ENCODE peak calls at places on chromosomes 7 and 10, in six cellular contexts. E is coronary artery, P is uterus, N is AG09309, Q is psoas muscle, D is suprapubic skin. A is an unnamed sample.

GRCh38 chr10:119360181-119360921 is 153.0 kb downstream of the GRK5 start:
- DNase-seq in E (peak; percentile 71), D (no peak), N (no peak), P (no peak), Q (peak; percentile 66), A (no peak)

GRCh38 chr10:122279725-122280141 is 8.6 kb downstream of the BTBD16 start:
- DNase-seq in N (no peak), P (no peak), E (peak; percentile 67), D (no peak), Q (peak; percentile 70), A (peak; percentile 38)

GRCh38 chr7:105713488-105714465 is 132.5 kb upstream of the EFCAB10 start:
- DNase-seq in D (no peak), Q (no peak), E (no peak), N (peak; percentile 10), P (no peak), A (no peak)

GRCh38 chr7:69403169-69403568 is 195.1 kb upstream of the AUTS2 start:
- DNase-seq in N (no peak), D (no peak), Q (no peak), P (no peak), E (no peak), A (no peak)

GRCh38 chr7:47254081-47255006 is 327.6 kb downstream of the TNS3 start:
- DNase-seq in D (peak; percentile 90), Q (peak; percentile 95), E (peak; percentile 88), N (no peak), P (peak; percentile 83), A (peak; percentile 77)

GRCh38 chr10:3499120-3499519 is 285.9 kb downstream of the KLF6 start:
- DNase-seq in E (no peak), P (no peak), N (no peak), D (no peak), Q (no peak), A (no peak)

GRCh38 chr10:63671317-63671937 is 150.2 kb downstream of the REEP3 start:
- DNase-seq in D (no peak), N (peak; percentile 58), P (no peak), Q (no peak), E (no peak), A (no peak)

GRCh38 chr7:32941996-32942782 is 15.1 kb upstream of the FKBP9 start:
- DNase-seq in D (peak; percentile 88), E (peak; percentile 80), P (peak; percentile 74), N (no peak), Q (peak; percentile 81), A (peak; percentile 32)

GRCh38 chr10:75401569-75402485 is at the start of gene ZNF503:
- DNase-seq in Q (peak; percentile 97), E (peak; percentile 99), N (peak; percentile 85), D (peak; percentile 99), P (peak; percentile 98), A (peak; percentile 90)

GRCh38 chr7:80830584-80831319 is 88.1 kb downstream of the SEMA3C start:
- DNase-seq in E (no peak), N (no peak), P (no peak), Q (no peak), D (no peak), A (no peak)

GRCh38 chr7:137151056-137151731 is 192.3 kb downstream of the PTN start:
- DNase-seq in N (no peak), E (no peak), P (no peak), D (no peak), Q (no peak), A (no peak)

GRCh38 chr10:112927980-112928379 is 22.1 kb upstream of the TCF7L2 start:
- DNase-seq in D (no peak), P (no peak), E (no peak), N (no peak), Q (no peak), A (no peak)

GRCh38 chr10:30029164-30029889 is 30.1 kb downstream of the JCAD start:
- DNase-seq in P (no peak), N (no peak), Q (no peak), D (no peak), E (no peak), A (no peak)

GRCh38 chr10:87775766-87776165 is 42.3 kb downstream of the ATAD1 start:
- DNase-seq in Q (no peak), D (no peak), N (no peak), P (no peak), E (no peak), A (no peak)

GRCh38 chr10:60810437-60811182 is 32.3 kb downstream of the CDK1 start:
- DNase-seq in Q (no peak), D (no peak), P (no peak), N (peak; percentile 52), E (no peak), A (no peak)

GRCh38 chr7:4109481-4110110 is 572.5 kb upstream of the FOXK1 start:
- DNase-seq in D (peak; percentile 63), Q (no peak), E (peak; percentile 45), N (no peak), P (no peak), A (no peak)

GRCh38 chr10:51269816-51270215 is 195.5 kb downstream of the PRKG1 start:
- DNase-seq in Q (no peak), P (no peak), D (no peak), N (no peak), E (no peak), A (no peak)

GRCh38 chr10:70371846-70372245 is 10.6 kb downstream of the LRRC20 start:
- DNase-seq in P (no peak), D (no peak), E (no peak), Q (no peak), N (no peak), A (no peak)

GRCh38 chr7:25894902-25895791 is 256.9 kb upstream of the NFE2L3 start:
- DNase-seq in E (no peak), N (no peak), P (peak; percentile 65), D (peak; percentile 91), Q (peak; percentile 84), A (peak; percentile 67)

GRCh38 chr10:86294346-86295265 is 72.0 kb downstream of the GRID1 start:
- DNase-seq in D (peak; percentile 62), P (no peak), E (peak; percentile 56), N (no peak), Q (no peak), A (no peak)

GRCh38 chr10:111600772-111601171 is 523.9 kb downstream of the ADRA2A start:
- DNase-seq in E (no peak), Q (no peak), P (no peak), N (no peak), D (no peak), A (no peak)

GRCh38 chr7:2527505-2528464 is 8.2 kb downstream of the LFNG start:
- DNase-seq in D (no peak), P (no peak), Q (peak; percentile 45), N (no peak), E (no peak), A (no peak)

GRCh38 chr7:139099181-139099947 is 10.2 kb downstream of the ZC3HAV1 start:
- DNase-seq in D (no peak), N (no peak), Q (no peak), E (no peak), P (no peak), A (no peak)

DNA sequence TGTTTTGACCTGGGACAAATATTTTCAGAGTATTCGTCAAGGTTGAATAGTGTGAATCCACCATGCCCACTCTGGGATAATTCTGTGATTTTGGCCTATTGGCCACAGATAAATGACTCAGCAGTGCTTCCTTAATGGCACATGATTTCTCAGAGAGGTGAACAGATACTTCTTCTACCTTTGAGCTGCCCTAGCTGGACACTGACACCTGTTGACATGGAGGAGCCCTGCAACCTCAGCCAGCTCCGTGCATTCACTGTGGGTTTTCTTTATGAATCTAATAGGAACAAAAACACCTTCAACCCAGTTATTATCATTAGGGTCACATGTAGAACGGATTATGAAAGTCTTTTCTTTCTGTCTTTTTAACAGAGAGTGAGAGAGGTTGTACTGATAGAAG is 41.0 kb upstream of the HPS1 start:
- DNase-seq in Q (no peak), P (no peak), D (no peak), N (no peak), E (no peak), A (no peak)
- TF ChIP-seq CTCF in Q (no peak), P (no peak), D (no peak), N (no peak), E (no peak), A (no peak)

GRCh38 chr7:129389829-129390228 is 44.4 kb upstream of the STRIP2 start:
- DNase-seq in D (no peak), Q (no peak), N (no peak), E (no peak), P (no peak), A (no peak)
- TF ChIP-seq CTCF in D (no peak), Q (no peak), N (no peak), E (no peak), P (no peak), A (peak; percentile 23)

GRCh38 chr7:107911981-107912380 is 21.0 kb downstream of the DLD start:
- DNase-seq in D (no peak), N (no peak), Q (no peak), E (no peak), P (no peak), A (no peak)
- TF ChIP-seq CTCF in D (no peak), N (no peak), Q (no peak), E (no peak), P (no peak), A (no peak)

GRCh38 chr10:110110338-110110737 is 97.1 kb upstream of the MXI1 start:
- DNase-seq in P (no peak), D (no peak), E (no peak), Q (no peak), N (no peak), A (no peak)
- TF ChIP-seq CTCF in P (no peak), D (no peak), E (no peak), Q (no peak), N (no peak), A (no peak)

GRCh38 chr10:588246-589165 is 101.0 kb downstream of the DIP2C start:
- DNase-seq in P (no peak), E (peak; percentile 70), D (no peak), N (no peak), Q (peak; percentile 84), A (no peak)
- TF ChIP-seq CTCF in P (no peak), E (no peak), D (no peak), N (peak; percentile 48), Q (peak; percentile 43), A (no peak)

A was measured in progenitor cell of endocrine pancreas.